ENCODE peak calls at places on chromosomes 12 and 14, in six cellular contexts. P is GM13977, U is mesothelial cell of epicardium, W is psoas muscle, G is IMR-90, X is fibroblast of pulmonary artery. C is an unnamed sample.

GRCh38 chr12:52307836-52308806 is 13.1 kb downstream of the KRT83 start:
- DNase-seq in X (peak), U (peak), G (peak), W (peak), P (no peak), C (peak)

GRCh38 chr14:103514596-103515421 is 7.8 kb downstream of the CKB start:
- DNase-seq in W (peak), G (no peak), X (no peak), P (no peak), U (no peak), C (no peak)

GRCh38 chr14:77409131-77409533 is 14.2 kb downstream of the NOXRED1 start:
- DNase-seq in W (no peak), U (no peak), X (peak), P (no peak), G (no peak), C (peak)

GRCh38 chr12:58408516-58408915 is 467.1 kb downstream of the ATP23 start:
- DNase-seq in G (peak), W (no peak), U (no peak), P (no peak), X (peak), C (no peak)

GRCh38 chr12:15650399-15651128 is 138.6 kb downstream of the EPS8 start:
- DNase-seq in W (no peak), U (no peak), P (no peak), G (no peak), X (no peak), C (no peak)

GRCh38 chr12:51893786-51894185 is 5.9 kb downstream of the ANKRD33 start:
- DNase-seq in G (no peak), W (no peak), X (no peak), P (no peak), U (no peak), C (no peak)

GRCh38 chr12:89928467-89928866 is 219.8 kb upstream of the ATP2B1 start:
- DNase-seq in U (no peak), W (no peak), G (no peak), P (no peak), X (no peak), C (no peak)

GRCh38 chr14:100117647-100118376 is 41.6 kb downstream of the DEGS2 start:
- DNase-seq in P (no peak), U (no peak), W (no peak), X (no peak), G (no peak), C (no peak)

GRCh38 chr12:68319988-68320623 is 12.1 kb downstream of the MDM1 start:
- DNase-seq in P (no peak), G (peak), U (no peak), W (no peak), X (peak), C (no peak)

GRCh38 chr12:55996715-55997534 is at the start of gene SUOX:
- DNase-seq in P (peak), G (peak), W (peak), X (peak), U (peak), C (peak)

GRCh38 chr12:106282457-106283097 is 20.0 kb upstream of the TCP11L2 start:
- DNase-seq in P (peak), U (no peak), W (peak), X (peak), G (peak), C (peak)

GRCh38 chr14:87566986-87567385 is 426.0 kb downstream of the GALC start:
- DNase-seq in U (no peak), X (no peak), P (no peak), G (peak), W (no peak), C (no peak)

GRCh38 chr14:104794099-104794498 is 1.4 kb downstream of the AKT1 start:
- DNase-seq in U (no peak), W (no peak), X (peak), P (peak), G (peak), C (peak)

GRCh38 chr12:66623455-66623854 is 55.4 kb downstream of the GRIP1 start:
- DNase-seq in W (no peak), G (no peak), U (no peak), X (no peak), P (no peak), C (no peak)

GRCh38 chr14:75486317-75486716 is 36.0 kb upstream of the BATF start:
- DNase-seq in W (no peak), U (no peak), P (no peak), X (no peak), G (no peak), C (no peak)

GRCh38 chr12:53750812-53751335 is 905 bp downstream of the CISTR start:
- DNase-seq in W (peak), G (peak), X (peak), P (peak), U (no peak), C (peak)

GRCh38 chr14:92563359-92563758 is 49.8 kb downstream of the RIN3 start:
- DNase-seq in W (no peak), U (no peak), G (peak), P (peak), X (no peak), C (no peak)

GRCh38 chr12:77855548-77855947 is 24.9 kb downstream of the NAV3 start:
- DNase-seq in U (no peak), X (no peak), P (no peak), G (peak), W (no peak), C (no peak)

GRCh38 chr12:66647034-66647691 is 31.7 kb downstream of the GRIP1 start:
- DNase-seq in G (peak), U (no peak), P (no peak), W (no peak), X (peak), C (no peak)

GRCh38 chr14:33709286-33709685 is 241.6 kb downstream of the EGLN3 start:
- DNase-seq in P (no peak), U (no peak), X (no peak), W (no peak), G (no peak), C (no peak)

GRCh38 chr12:108630481-108631207 is 3.0 kb downstream of the SELPLG start:
- DNase-seq in U (no peak), X (no peak), W (no peak), P (no peak), G (peak), C (no peak)

GRCh38 chr12:62758216-62758615 is 176.7 kb downstream of the PPM1H start:
- DNase-seq in P (no peak), X (no peak), W (no peak), U (no peak), G (peak), C (no peak)

GRCh38 chr12:88181881-88182280 is 39.8 kb downstream of the TMTC3 start:
- DNase-seq in P (no peak), U (no peak), G (no peak), X (no peak), W (no peak), C (no peak)

GRCh38 chr12:117513353-117513752 is 151.9 kb upstream of the NOS1 start:
- DNase-seq in X (no peak), U (no peak), W (no peak), G (no peak), P (no peak), C (no peak)

GRCh38 chr12:58504539-58504938 is 415.8 kb downstream of the LRIG3 start:
- DNase-seq in X (no peak), G (peak), W (no peak), U (no peak), P (no peak), C (peak)

GRCh38 chr12:52090291-52090690 is 10.8 kb downstream of the SMIM41 start:
- DNase-seq in G (no peak), X (no peak), U (peak), W (no peak), P (peak), C (no peak)

GRCh38 chr12:121911824-121912585 is 6.4 kb upstream of the CFAP251 start:
- DNase-seq in P (no peak), W (no peak), U (no peak), X (no peak), G (no peak), C (no peak)

GRCh38 chr14:66104486-66104885 is 381.7 kb upstream of the CCDC196 start:
- DNase-seq in G (no peak), W (no peak), X (no peak), P (no peak), U (no peak), C (peak)

GRCh38 chr12:30286345-30286926 is 409.2 kb downstream of the IPO8 start:
- DNase-seq in X (peak), P (no peak), U (no peak), G (peak), W (no peak), C (peak)

GRCh38 chr14:67519406-67519805 is 13.7 kb upstream of the PLEKHH1 start:
- DNase-seq in P (no peak), W (no peak), X (no peak), U (no peak), G (no peak), C (no peak)

GRCh38 chr14:101817511-101818001 is 56.0 kb downstream of the PPP2R5C start:
- DNase-seq in U (no peak), W (no peak), X (no peak), G (no peak), P (no peak), C (no peak)

GRCh38 chr12:34257093-34257492 is 234.8 kb downstream of the ALG10 start:
- DNase-seq in X (no peak), P (no peak), W (no peak), U (no peak), G (no peak), C (no peak)

DNA sequence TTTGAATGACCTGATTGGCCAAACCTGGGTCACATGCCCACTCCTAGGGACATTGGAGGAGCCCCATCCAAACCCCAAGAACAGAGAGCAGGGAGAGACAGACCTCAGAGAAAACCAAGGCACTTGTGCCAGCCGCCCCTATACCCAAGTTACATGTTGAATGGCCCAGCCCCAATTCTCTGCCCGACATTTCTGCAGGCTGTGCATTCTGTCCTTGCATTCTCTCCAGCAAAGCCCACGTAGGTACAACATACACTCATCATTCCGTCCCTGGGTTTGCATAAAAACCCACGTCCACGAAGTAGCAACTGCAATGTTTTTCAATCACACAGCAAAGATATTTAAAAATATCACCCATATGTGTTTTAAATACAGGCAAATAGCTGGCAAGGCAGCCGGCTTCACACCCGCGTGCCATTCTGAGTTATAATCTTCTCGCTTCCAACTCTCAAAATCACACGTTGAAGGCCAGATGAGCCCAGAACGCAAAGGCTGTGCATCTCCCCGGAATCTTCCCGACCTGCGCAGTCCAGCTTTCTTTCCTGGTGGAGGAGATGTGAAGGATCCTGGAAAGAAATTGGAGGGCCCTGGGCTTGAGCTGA is 91.7 kb upstream of the MYL2 start:
- DNase-seq in U (no peak), G (no peak), P (no peak), W (no peak), X (no peak), C (no peak)
- TF ChIP-seq CTCF in U (no peak), G (no peak), P (no peak), W (no peak), X (no peak), C (no peak)

DNA sequence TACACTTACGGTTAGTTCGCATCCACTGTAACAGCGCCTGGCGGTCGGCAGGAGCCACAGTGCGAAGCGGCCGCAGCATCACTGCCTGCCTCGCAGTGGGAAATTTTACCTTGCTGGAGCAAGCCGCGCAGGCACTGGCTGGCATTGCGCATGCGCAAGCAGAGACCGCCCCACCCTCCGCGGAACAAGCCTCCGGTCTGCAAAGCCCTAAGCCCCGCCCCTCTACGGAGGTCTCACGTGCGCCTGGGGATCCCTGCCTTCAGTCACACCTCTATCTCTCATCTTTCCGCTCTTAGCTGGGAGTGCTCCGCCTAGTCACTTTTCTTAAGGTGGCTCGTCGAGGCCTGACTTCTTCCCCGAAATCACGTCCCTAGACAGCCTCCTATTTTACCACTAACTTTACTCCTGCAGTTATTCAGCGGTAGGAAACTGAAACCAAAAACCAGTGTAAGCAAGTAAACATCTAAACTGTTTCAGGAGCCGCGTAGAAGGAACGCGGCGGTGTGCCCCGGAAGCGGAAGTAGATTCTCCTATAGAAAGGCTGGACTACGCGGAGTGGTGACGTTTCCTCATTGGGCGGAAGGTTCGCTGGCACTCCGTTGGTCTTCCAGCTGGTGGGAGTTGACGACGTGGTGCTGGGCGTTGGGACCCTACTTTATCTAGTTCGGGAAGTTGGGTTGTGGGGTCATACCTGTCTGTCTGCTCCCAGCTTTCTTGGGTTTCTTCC is at the start of gene SRP54:
- DNase-seq in W (peak), U (peak), X (peak), G (peak), P (peak), C (peak)
- TF ChIP-seq CTCF in W (peak), U (no peak), X (peak), G (peak), P (peak), C (peak)

GRCh38 chr14:50800032-50800431 is 30.9 kb downstream of the NIN start:
- DNase-seq in U (no peak), P (no peak), G (peak), W (no peak), X (peak), C (no peak)
- TF ChIP-seq CTCF in U (no peak), P (no peak), G (no peak), W (no peak), X (no peak), C (no peak)

DNA sequence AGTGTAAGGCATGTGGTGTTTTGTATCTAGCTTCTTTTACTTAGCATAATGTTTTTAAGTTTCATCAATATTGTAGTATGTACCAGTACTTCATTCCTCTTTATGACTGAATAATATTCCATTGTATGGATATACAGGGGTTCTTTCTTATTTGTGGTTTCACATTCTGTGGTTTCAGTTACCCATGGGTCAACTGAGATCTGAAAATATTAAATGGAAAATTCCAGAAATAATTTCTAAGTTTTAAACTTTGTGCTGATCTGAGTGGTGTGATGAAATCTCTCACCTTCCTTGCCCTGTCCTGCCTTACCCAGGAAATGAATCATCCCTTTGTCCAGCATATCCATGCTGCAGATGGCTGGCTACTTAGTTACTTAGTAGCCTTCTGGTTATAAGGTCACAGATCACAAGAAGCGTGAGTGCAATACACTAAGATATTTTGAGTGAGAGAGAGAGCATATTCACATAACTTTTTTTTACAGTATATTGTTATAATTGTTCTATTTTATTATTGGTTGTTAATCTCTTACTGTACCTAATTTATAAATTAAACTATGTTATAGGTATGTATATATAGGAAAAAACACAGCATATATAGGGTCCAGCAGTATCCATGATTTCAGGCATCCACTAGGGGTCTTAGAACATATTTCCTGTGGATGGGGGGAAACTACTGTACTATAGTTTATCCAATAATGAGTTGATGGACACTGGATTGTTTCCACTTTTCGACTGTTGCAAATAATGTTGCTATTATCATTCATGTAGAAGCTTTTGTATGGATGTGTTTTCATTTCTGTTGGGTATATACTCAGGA is 59.6 kb upstream of the LRTM2 start:
- DNase-seq in X (peak), P (no peak), G (peak), U (no peak), W (no peak), C (no peak)
- TF ChIP-seq CTCF in X (no peak), P (no peak), G (no peak), U (no peak), W (no peak), C (no peak)

GRCh38 chr12:13133886-13134285 is 30.4 kb upstream of the GSG1 start:
- DNase-seq in P (no peak), U (no peak), X (no peak), G (no peak), W (no peak), C (no peak)

GRCh38 chr12:13130981-13131380 is 27.5 kb upstream of the GSG1 start:
- DNase-seq in X (no peak), W (no peak), G (no peak), U (no peak), P (no peak), C (no peak)

DNA sequence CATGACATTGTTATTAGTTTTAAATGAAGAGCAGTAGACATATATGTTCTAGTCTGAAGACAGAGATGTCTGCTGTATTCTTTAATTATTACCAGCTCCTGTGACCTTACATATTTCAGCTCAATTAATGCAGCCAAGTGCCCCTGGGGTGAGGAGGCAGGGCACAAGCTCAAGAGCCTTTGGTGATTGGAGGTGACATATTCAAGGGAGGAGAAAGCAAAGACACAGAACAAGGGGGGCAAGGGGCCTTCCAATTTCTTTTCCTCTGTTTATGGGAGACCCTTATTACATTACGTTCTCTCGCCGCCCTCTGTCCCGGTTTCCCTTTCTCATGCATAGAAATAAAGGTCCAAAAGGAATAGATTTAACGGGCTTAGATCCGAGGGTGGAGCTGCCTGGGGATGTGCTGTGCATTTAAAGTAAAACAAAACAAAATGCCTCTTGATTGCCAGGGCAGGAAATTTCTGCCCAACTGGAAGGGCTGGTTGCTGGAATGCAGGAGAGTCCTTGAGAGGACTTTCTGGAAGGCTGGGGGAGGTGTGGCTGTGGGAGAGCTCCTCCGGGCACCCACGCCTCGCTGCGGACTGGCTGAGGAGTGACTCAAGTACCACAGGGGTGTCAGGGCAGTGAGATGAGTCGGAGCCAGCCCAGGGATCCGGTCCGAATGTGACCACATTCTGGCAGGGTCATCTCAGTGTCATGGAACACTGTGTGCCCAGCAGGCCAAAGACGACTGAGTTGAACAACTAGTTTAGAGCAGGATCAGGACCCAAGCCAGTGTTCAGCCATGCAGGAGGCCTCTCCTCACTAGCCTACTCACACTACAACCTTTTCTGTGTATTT is 32.1 kb upstream of the GSG1 start:
- DNase-seq in G (peak), U (peak), W (peak), P (no peak), X (peak), C (no peak)
- TF ChIP-seq CTCF in G (peak), U (no peak), W (no peak), P (no peak), X (no peak), C (no peak)

C was measured in WERI-Rb-1.